ENCODE peak calls at places on chromosomes 13 and 19, in four cellular contexts. K is HepG2, I is GM12878, A is H1. N is an unnamed sample.
A peak's percentile ranks its signal among the peaks of the same experiment; 100 is the strongest.

GRCh38 chr19:21023901-21024300 is 3.4 kb downstream of the ZNF430 start:
- DNase-seq in A (no peak), K (no peak), I (no peak), N (no peak)

GRCh38 chr19:55618426-55618825 is 5.9 kb downstream of the ZNF784 start:
- DNase-seq in A (no peak), K (no peak), I (no peak), N (no peak)

GRCh38 chr13:30561506-30561905 is 56.2 kb upstream of the USPL1 start:
- DNase-seq in I (no peak), A (no peak), K (no peak), N (no peak)

GRCh38 chr19:17281391-17282304 is at the start of gene ANKLE1:
- DNase-seq in I (peak; percentile 32), A (peak; percentile 79), K (no peak), N (peak; percentile 63)

GRCh38 chr19:13121551-13122274 is 3.6 kb downstream of the NACC1 start:
- DNase-seq in K (no peak), A (no peak), I (no peak), N (no peak)

GRCh38 chr13:36358352-36358751 is 12.2 kb upstream of the SPART start:
- DNase-seq in I (no peak), A (no peak), K (no peak), N (no peak)

GRCh38 chr19:52533901-52534300 is 6.4 kb downstream of the ZNF808 start:
- DNase-seq in I (no peak), A (no peak), K (no peak), N (no peak)

GRCh38 chr13:41356788-41357187 is 45.7 kb downstream of the NAA16 start:
- DNase-seq in A (no peak), I (no peak), K (no peak), N (no peak)

GRCh38 chr13:92573467-92574057 is 653.0 kb upstream of the GPC6 start:
- DNase-seq in I (no peak), A (peak; percentile 48), K (peak; percentile 44), N (peak; percentile 37)

GRCh38 chr13:108227651-108228272 is 9.6 kb downstream of the ABHD13 start:
- DNase-seq in I (no peak), K (peak; percentile 21), A (no peak), N (peak; percentile 53)

GRCh38 chr19:2653717-2654584 is 48.5 kb downstream of the GNG7 start:
- DNase-seq in A (peak; percentile 68), I (no peak), K (no peak), N (no peak)

GRCh38 chr19:1854542-1855039 is 6.3 kb upstream of the REXO1 start:
- DNase-seq in K (no peak), A (no peak), I (no peak), N (peak; percentile 72)

GRCh38 chr19:38710928-38711725 is 33.1 kb downstream of the CAPN12 start:
- DNase-seq in K (no peak), I (no peak), A (no peak), N (no peak)

GRCh38 chr13:45737571-45738002 is 35.5 kb downstream of the CBY2 start:
- DNase-seq in A (peak; percentile 71), K (no peak), I (no peak), N (peak; percentile 44)

GRCh38 chr19:3268326-3268725 is 43.9 kb downstream of the CELF5 start:
- DNase-seq in A (no peak), K (no peak), I (no peak), N (no peak)

GRCh38 chr13:93881418-93881817 is 598.1 kb downstream of the DCT start:
- DNase-seq in I (no peak), A (no peak), K (no peak), N (no peak)

GRCh38 chr19:14023404-14024235 is 4.3 kb upstream of the RLN3 start:
- DNase-seq in I (no peak), K (peak; percentile 85), A (peak; percentile 78), N (peak; percentile 71)

GRCh38 chr13:52737900-52738299 is 1.7 kb downstream of the CNMD start:
- DNase-seq in K (no peak), A (no peak), I (no peak), N (no peak)

GRCh38 chr19:8454218-8454617 is 9.4 kb downstream of the HNRNPM start:
- DNase-seq in I (no peak), A (no peak), K (no peak), N (no peak)

GRCh38 chr13:98004107-98004506 is 50.6 kb downstream of the IPO5 start:
- DNase-seq in K (no peak), I (no peak), A (no peak), N (no peak)

GRCh38 chr13:24678151-24678550 is 2.1 kb upstream of the ATP12A start:
- DNase-seq in I (no peak), A (no peak), K (no peak), N (no peak)

GRCh38 chr13:27972619-27972877 is 3.4 kb upstream of the CDX2 start:
- DNase-seq in I (no peak), A (no peak), K (no peak), N (no peak)

GRCh38 chr19:11227201-11227886 is 12.1 kb upstream of the ANGPTL8 start:
- DNase-seq in I (no peak), K (peak; percentile 27), A (peak; percentile 94), N (peak; percentile 92)

GRCh38 chr19:46068345-46069258 is 27.8 kb upstream of the IGFL4 start:
- DNase-seq in K (peak; percentile 92), I (no peak), A (no peak), N (no peak)

GRCh38 chr19:45403781-45404556 is 900 bp downstream of the PPP1R13L start:
- DNase-seq in I (no peak), A (peak; percentile 97), K (peak; percentile 70), N (peak; percentile 71)

GRCh38 chr19:14337510-14337909 is 43.7 kb upstream of the ADGRE5 start:
- DNase-seq in I (no peak), A (peak; percentile 86), K (no peak), N (peak; percentile 83)

GRCh38 chr13:36919833-36920611 is at the start of gene SMAD9:
- DNase-seq in I (no peak), K (peak; percentile 50), A (peak; percentile 68), N (peak; percentile 52)

GRCh38 chr19:19628499-19629134 is 597 bp upstream of the LPAR2 start:
- DNase-seq in A (peak; percentile 90), I (no peak), K (no peak), N (no peak)

GRCh38 chr13:49627831-49628652 is at the start of gene ARL11:
- DNase-seq in A (peak; percentile 83), I (peak; percentile 39), K (no peak), N (peak; percentile 47)

GRCh38 chr19:21694171-21694906 is 73.0 kb downstream of the ZNF100 start:
- DNase-seq in K (no peak), I (no peak), A (no peak), N (peak; percentile 20)

GRCh38 chr19:7013678-7014077 is 7.6 kb downstream of the MBD3L2B start:
- DNase-seq in I (peak; percentile 68), A (no peak), K (no peak), N (no peak)

GRCh38 chr19:14433454-14434156 is 499 bp downstream of the PKN1 start:
- DNase-seq in A (peak; percentile 61), I (no peak), K (no peak), N (no peak)

GRCh38 chr19:50462970-50463369 is 13.3 kb upstream of the EMC10 start:
- DNase-seq in A (no peak), K (no peak), I (no peak), N (no peak)

GRCh38 chr13:36887758-36888521 is 32.1 kb downstream of the SMAD9 start:
- DNase-seq in A (peak; percentile 59), K (no peak), I (peak; percentile 21), N (no peak)

GRCh38 chr19:23377276-23377675 is 18.0 kb downstream of the ZNF91 start:
- DNase-seq in A (no peak), I (no peak), K (no peak), N (no peak)

GRCh38 chr13:59901191-59901590 is 262.5 kb downstream of the DIAPH3 start:
- DNase-seq in A (no peak), K (no peak), I (no peak), N (no peak)

DNA sequence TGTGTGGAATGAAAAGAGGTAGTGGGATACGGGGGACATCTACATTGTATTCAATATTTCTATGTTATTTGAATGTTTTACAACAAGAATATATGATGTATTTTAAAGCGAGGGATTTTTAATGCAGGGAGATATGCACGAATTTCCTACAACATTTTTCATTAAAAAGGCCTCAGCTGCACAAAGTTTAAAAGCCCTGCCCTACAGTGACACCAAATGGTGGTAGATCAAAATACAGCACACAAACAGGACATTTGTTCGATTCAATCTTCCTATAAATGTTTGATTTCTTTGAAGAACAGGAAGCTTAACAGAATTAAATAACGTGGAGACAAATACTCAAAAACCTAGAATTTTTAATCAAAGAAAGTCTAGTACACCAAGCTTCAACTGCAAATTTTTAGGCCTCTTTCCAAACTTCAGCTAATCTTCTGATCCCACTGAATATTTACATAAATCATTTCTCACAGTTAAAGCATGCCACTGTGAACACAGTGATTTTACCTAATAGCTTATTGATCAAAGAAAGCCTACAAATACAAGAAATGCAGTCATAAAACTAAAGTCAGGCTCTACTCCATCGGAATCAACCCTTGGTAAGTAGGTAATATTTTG is 257.2 kb downstream of the DIAPH3 start:
- DNase-seq in K (peak; percentile 1), A (no peak), I (no peak), N (peak; percentile 19)
- TF ChIP-seq HDAC2 in K (no peak), A (no peak), I (no peak), N (no peak)

GRCh38 chr13:112792511-112792910 is 102.7 kb downstream of the ATP11A start:
- DNase-seq in K (no peak), A (peak; percentile 4), I (no peak), N (no peak)
- TF ChIP-seq ZNF274 in K (no peak), A (no peak), I (no peak), N (no peak)

GRCh38 chr13:99182439-99182838 is 18.2 kb upstream of the UBAC2 start:
- DNase-seq in A (no peak), I (no peak), K (no peak), N (no peak)
- TF ChIP-seq HDAC2 in A (no peak), I (no peak), K (no peak), N (no peak)

GRCh38 chr19:35973487-35973886 is 21.5 kb upstream of the SDHAF1 start:
- DNase-seq in I (no peak), K (no peak), A (no peak), N (no peak)

GRCh38 chr19:35978271-35978670 is 16.7 kb upstream of the SDHAF1 start:
- DNase-seq in A (no peak), I (no peak), K (no peak), N (no peak)

GRCh38 chr19:35975608-35976214 is 19.3 kb upstream of the SDHAF1 start:
- DNase-seq in I (no peak), K (no peak), A (peak; percentile 57), N (peak; percentile 78)

GRCh38 chr19:35978832-35979365 is 16.1 kb upstream of the SDHAF1 start:
- DNase-seq in A (no peak), K (no peak), I (no peak), N (no peak)

DNA sequence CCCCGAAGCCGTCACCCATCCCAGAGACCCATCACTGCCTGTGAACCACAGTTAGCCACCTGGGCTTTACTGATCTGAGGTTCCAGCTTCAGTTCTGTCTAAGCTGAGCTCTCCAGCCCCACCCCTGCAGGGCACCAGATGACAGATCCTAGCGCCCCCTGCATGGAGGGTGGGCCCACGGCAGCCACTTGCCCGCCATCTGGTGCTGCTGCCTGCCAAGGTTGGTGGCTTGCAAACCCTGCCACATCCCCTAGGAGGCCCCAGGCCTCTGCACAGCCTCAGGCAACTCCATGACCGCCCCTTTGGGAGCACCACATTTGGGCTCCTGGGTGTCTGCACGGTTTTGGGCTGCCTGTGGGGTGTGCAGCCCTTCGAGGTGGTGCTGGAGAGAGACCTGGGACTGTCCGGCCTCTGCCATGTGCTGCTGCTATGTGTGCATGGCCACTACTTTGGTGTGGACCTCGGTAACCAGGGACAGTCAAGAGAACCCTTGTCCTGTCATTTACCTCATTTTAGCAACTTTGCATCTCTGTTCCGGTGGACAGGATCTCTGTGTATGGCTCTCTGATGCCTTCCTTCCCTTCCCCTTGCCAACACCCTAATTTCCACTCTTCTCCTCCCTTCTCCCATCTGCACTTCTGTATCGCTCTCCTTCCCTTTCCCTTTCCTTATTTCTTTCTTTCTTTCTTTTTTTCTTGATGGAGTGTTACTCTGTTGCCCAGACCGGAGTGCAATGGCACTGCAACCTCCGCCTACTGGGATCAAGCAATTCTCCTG is 17.4 kb upstream of the SDHAF1 start:
- DNase-seq in K (peak; percentile 53), I (no peak), A (peak; percentile 86), N (peak; percentile 53)
- TF ChIP-seq ZNF274 in K (no peak), I (no peak), A (no peak), N (no peak)

N was measured in K562.